ENCODE peak calls at places on chromosome 12, in seven cellular contexts. N, T, C, Q, F, D and V are unnamed samples.

GRCh38 chr12:22656376-22656775 is 31.4 kb downstream of the ETNK1 start:
- DNase-seq in N (no peak), T (no peak), C (no peak), Q (no peak), F (no peak), D (peak; percentile 23), V (no peak)

GRCh38 chr12:67940780-67941243 is 48.4 kb upstream of the IFNG-AS1 start:
- DNase-seq in N (peak; percentile 60), T (no peak), C (no peak), Q (peak; percentile 25), F (no peak), D (no peak), V (no peak)

GRCh38 chr12:45122776-45123380 is 72.0 kb upstream of the DBX2 start:
- DNase-seq in N (peak; percentile 12), T (peak; percentile 11), C (no peak), Q (peak; percentile 35), F (no peak), D (no peak), V (no peak)

GRCh38 chr12:127231366-127231765 is 1035.6 kb upstream of the TMEM132C start:
- DNase-seq in N (peak; percentile 63), T (no peak), C (no peak), Q (no peak), F (no peak), D (no peak), V (no peak)

GRCh38 chr12:32698285-32698684 is 19.2 kb downstream of the DNM1L start:
- DNase-seq in N (no peak), T (no peak), C (no peak), Q (no peak), F (no peak), D (no peak), V (no peak)

GRCh38 chr12:50132505-50133135 is 20.6 kb downstream of the COX14 start:
- DNase-seq in N (no peak), T (peak; percentile 66), C (no peak), Q (peak; percentile 25), F (no peak), D (no peak), V (no peak)

GRCh38 chr12:124131671-124132058 is 158.7 kb downstream of the ZNF664 start:
- DNase-seq in N (no peak), T (no peak), C (no peak), Q (no peak), F (no peak), D (no peak), V (no peak)

GRCh38 chr12:116135209-116135930 is 142.1 kb downstream of the MED13L start:
- DNase-seq in N (peak; percentile 73), T (no peak), C (no peak), Q (peak; percentile 67), F (no peak), D (peak; percentile 72), V (no peak)

GRCh38 chr12:63318313-63318712 is 167.3 kb upstream of the AVPR1A start:
- DNase-seq in N (no peak), T (no peak), C (no peak), Q (no peak), F (no peak), D (no peak), V (no peak)

GRCh38 chr12:47855502-47855901 is 35.8 kb upstream of the HDAC7 start:
- DNase-seq in N (no peak), T (no peak), C (no peak), Q (no peak), F (no peak), D (no peak), V (no peak)

GRCh38 chr12:46265102-46265501 is 3.7 kb downstream of the SLC38A1 start:
- DNase-seq in N (no peak), T (no peak), C (no peak), Q (no peak), F (no peak), D (no peak), V (no peak)

GRCh38 chr12:27186240-27186839 is 57.7 kb upstream of the STK38L start:
- DNase-seq in N (peak; percentile 71), T (no peak), C (no peak), Q (peak; percentile 50), F (no peak), D (no peak), V (no peak)

GRCh38 chr12:58967551-58967950 is 47.2 kb upstream of the LRIG3 start:
- DNase-seq in N (peak; percentile 21), T (no peak), C (no peak), Q (no peak), F (no peak), D (no peak), V (no peak)

GRCh38 chr12:96061864-96062453 is 26.6 kb upstream of the LTA4H start:
- DNase-seq in N (peak; percentile 64), T (peak; percentile 88), C (peak; percentile 45), Q (peak; percentile 83), F (no peak), D (peak; percentile 86), V (peak; percentile 37)

GRCh38 chr12:19744760-19745218 is 305.5 kb downstream of the AEBP2 start:
- DNase-seq in N (peak; percentile 94), T (no peak), C (no peak), Q (peak; percentile 87), F (no peak), D (no peak), V (no peak)

GRCh38 chr12:104588048-104588942 is 131.5 kb downstream of the CHST11 start:
- DNase-seq in N (peak; percentile 79), T (no peak), C (no peak), Q (peak; percentile 77), F (peak; percentile 94), D (peak; percentile 73), V (no peak)

GRCh38 chr12:124305776-124306685 is 11.1 kb downstream of the RFLNA start:
- DNase-seq in N (no peak), T (no peak), C (no peak), Q (no peak), F (no peak), D (peak; percentile 84), V (no peak)

GRCh38 chr12:110931315-110931728 is 10.9 kb upstream of the MYL2 start:
- DNase-seq in N (no peak), T (no peak), C (no peak), Q (no peak), F (no peak), D (peak; percentile 26), V (no peak)

GRCh38 chr12:110934093-110934852 is 13.9 kb upstream of the MYL2 start:
- DNase-seq in N (peak; percentile 41), T (no peak), C (no peak), Q (no peak), F (peak; percentile 89), D (peak; percentile 35), V (no peak)

GRCh38 chr12:110933326-110933974 is 13.1 kb upstream of the MYL2 start:
- DNase-seq in N (no peak), T (no peak), C (no peak), Q (no peak), F (no peak), D (peak; percentile 54), V (no peak)

GRCh38 chr12:110930348-110931314 is 10.3 kb upstream of the MYL2 start:
- DNase-seq in N (no peak), T (no peak), C (no peak), Q (no peak), F (no peak), D (peak; percentile 42), V (no peak)

DNA sequence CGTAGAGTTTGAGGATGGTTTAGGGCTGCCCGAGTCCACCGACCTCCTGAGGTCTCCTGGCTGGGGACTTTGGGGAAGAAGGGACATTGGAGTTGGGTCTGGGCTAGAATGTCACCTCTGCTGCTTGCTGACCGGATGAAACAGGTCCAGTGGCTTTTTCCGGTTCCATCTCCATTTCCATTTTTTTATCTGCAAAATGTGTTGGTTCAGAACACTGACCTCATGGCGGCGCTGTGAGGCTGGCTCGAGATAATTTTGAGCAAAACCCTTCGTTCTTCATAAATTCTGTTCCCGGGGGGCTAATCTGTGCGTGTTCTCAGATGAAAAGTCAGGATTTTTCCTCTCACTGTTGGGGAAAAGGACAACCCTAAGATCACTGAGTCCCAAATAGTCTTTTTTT is 11.7 kb upstream of the MYL2 start:
- DNase-seq in N (no peak), T (no peak), C (no peak), Q (no peak), F (no peak), D (no peak), V (no peak)
- TF ChIP-seq CTCF in N (peak; percentile 13), T (peak; percentile 20), C (peak; percentile 51), Q (peak; percentile 43), F (peak; percentile 44), D (peak; percentile 41), V (no peak)

GRCh38 chr12:6807170-6807569 is 14.5 kb upstream of the GPR162 start:
- DNase-seq in N (no peak), T (no peak), C (no peak), Q (no peak), F (no peak), D (no peak), V (no peak)
- TF ChIP-seq CTCF in N (no peak), T (no peak), C (no peak), Q (no peak), F (no peak), D (no peak), V (no peak)

DNA sequence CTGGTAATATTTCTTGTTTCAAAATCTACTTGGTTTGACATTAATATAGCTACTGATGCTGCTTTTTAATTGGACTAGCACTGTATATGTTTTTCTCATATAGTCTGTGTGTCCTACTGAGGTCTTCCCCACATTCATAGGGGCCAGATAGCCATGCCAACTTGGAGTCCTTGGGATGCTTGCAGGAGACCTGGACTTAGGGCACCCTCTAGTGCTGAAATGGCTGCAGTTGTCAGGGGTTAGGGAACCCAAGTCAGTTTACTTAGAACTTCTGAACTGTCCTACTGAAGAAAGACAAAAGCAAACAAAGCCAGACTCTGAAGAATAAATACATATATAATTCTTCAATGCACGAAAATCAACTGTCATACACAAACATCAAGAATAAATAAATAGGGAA is 279.9 kb upstream of the SYT1 start:
- DNase-seq in N (no peak), T (peak; percentile 41), C (no peak), Q (peak; percentile 11), F (no peak), D (no peak), V (no peak)
- TF ChIP-seq CTCF in N (no peak), T (peak; percentile 31), C (peak; percentile 39), Q (no peak), F (no peak), D (peak; percentile 21), V (no peak)

GRCh38 chr12:52321433-52321832 is 235 bp upstream of the KRT83 start:
- DNase-seq in N (no peak), T (no peak), C (no peak), Q (no peak), F (no peak), D (peak; percentile 5), V (no peak)

GRCh38 chr12:52318241-52318990 is 2.8 kb downstream of the KRT83 start:
- DNase-seq in N (no peak), T (no peak), C (no peak), Q (no peak), F (no peak), D (no peak), V (no peak)

GRCh38 chr12:52320784-52321400 is at the start of gene KRT83:
- DNase-seq in N (no peak), T (no peak), C (no peak), Q (no peak), F (no peak), D (peak; percentile 61), V (no peak)

GRCh38 chr12:52317443-52318052 is 3.6 kb downstream of the KRT83 start:
- DNase-seq in N (no peak), T (no peak), C (no peak), Q (no peak), F (no peak), D (peak; percentile 68), V (no peak)

GRCh38 chr12:52319097-52319496 is 2.1 kb downstream of the KRT83 start:
- DNase-seq in N (no peak), T (no peak), C (no peak), Q (no peak), F (no peak), D (no peak), V (no peak)
- TF ChIP-seq CTCF in N (no peak), T (no peak), C (no peak), Q (no peak), F (peak; percentile 25), D (no peak), V (no peak)